ENCODE peak calls at places on chromosomes 5 and 9, in nine cellular contexts. One of them, this sample, is unnamed.

GRCh38 chr9:76218868-76219462 is 175.3 kb downstream of the RFK start:
- DNase-seq in kidney: no peak
- DNase-seq in transverse colon: no peak
- DNase-seq in adrenal gland: no peak
- DNase-seq in CD8-positive, alpha-beta T cell: no peak
- DNase-seq in mesenchymal stem cell: no peak
- DNase-seq in brain microvascular endothelial cell: no peak
- DNase-seq in trophoblast cell: peak
- DNase-seq in GM23338: peak
- DNase-seq in this sample: no peak

GRCh38 chr9:5388026-5388806 is 48.5 kb upstream of the RLN1 start:
- DNase-seq in trophoblast cell: no peak
- DNase-seq in brain microvascular endothelial cell: peak
- DNase-seq in kidney: no peak
- DNase-seq in mesenchymal stem cell: peak
- DNase-seq in CD8-positive, alpha-beta T cell: no peak
- DNase-seq in GM23338: peak
- DNase-seq in transverse colon: no peak
- DNase-seq in adrenal gland: no peak
- DNase-seq in this sample: peak

GRCh38 chr9:33740075-33740474 is 55.3 kb upstream of the PRSS3 start:
- DNase-seq in mesenchymal stem cell: no peak
- DNase-seq in trophoblast cell: no peak
- DNase-seq in transverse colon: no peak
- DNase-seq in CD8-positive, alpha-beta T cell: no peak
- DNase-seq in kidney: no peak
- DNase-seq in GM23338: no peak
- DNase-seq in adrenal gland: no peak
- DNase-seq in brain microvascular endothelial cell: no peak
- DNase-seq in this sample: no peak

GRCh38 chr9:137761032-137761431 is 116.5 kb upstream of the CACNA1B start:
- DNase-seq in transverse colon: no peak
- DNase-seq in trophoblast cell: no peak
- DNase-seq in mesenchymal stem cell: no peak
- DNase-seq in adrenal gland: no peak
- DNase-seq in brain microvascular endothelial cell: no peak
- DNase-seq in kidney: no peak
- DNase-seq in CD8-positive, alpha-beta T cell: no peak
- DNase-seq in GM23338: no peak
- DNase-seq in this sample: no peak

GRCh38 chr5:66821626-66822429 is 225.6 kb downstream of the MAST4 start:
- DNase-seq in CD8-positive, alpha-beta T cell: no peak
- DNase-seq in mesenchymal stem cell: no peak
- DNase-seq in transverse colon: no peak
- DNase-seq in brain microvascular endothelial cell: no peak
- DNase-seq in trophoblast cell: no peak
- DNase-seq in kidney: no peak
- DNase-seq in GM23338: no peak
- DNase-seq in adrenal gland: no peak
- DNase-seq in this sample: no peak

GRCh38 chr5:170216262-170216864 is 16.4 kb upstream of the C5orf58 start:
- DNase-seq in trophoblast cell: peak
- DNase-seq in adrenal gland: no peak
- DNase-seq in kidney: no peak
- DNase-seq in CD8-positive, alpha-beta T cell: no peak
- DNase-seq in GM23338: peak
- DNase-seq in transverse colon: no peak
- DNase-seq in mesenchymal stem cell: peak
- DNase-seq in brain microvascular endothelial cell: peak
- DNase-seq in this sample: peak

GRCh38 chr5:59542841-59543825 is 350.4 kb downstream of the PDE4D start:
- DNase-seq in adrenal gland: no peak
- DNase-seq in mesenchymal stem cell: peak
- DNase-seq in GM23338: no peak
- DNase-seq in CD8-positive, alpha-beta T cell: no peak
- DNase-seq in brain microvascular endothelial cell: peak
- DNase-seq in transverse colon: peak
- DNase-seq in kidney: peak
- DNase-seq in trophoblast cell: no peak
- DNase-seq in this sample: peak

GRCh38 chr5:80755634-80756033 is 100.9 kb upstream of the DHFR start:
- DNase-seq in mesenchymal stem cell: no peak
- DNase-seq in kidney: no peak
- DNase-seq in GM23338: no peak
- DNase-seq in adrenal gland: no peak
- DNase-seq in trophoblast cell: no peak
- DNase-seq in brain microvascular endothelial cell: no peak
- DNase-seq in transverse colon: no peak
- DNase-seq in CD8-positive, alpha-beta T cell: no peak
- DNase-seq in this sample: no peak

GRCh38 chr5:146565764-146566163 is 49.8 kb upstream of the GPR151 start:
- DNase-seq in kidney: no peak
- DNase-seq in adrenal gland: peak
- DNase-seq in brain microvascular endothelial cell: peak
- DNase-seq in trophoblast cell: peak
- DNase-seq in mesenchymal stem cell: peak
- DNase-seq in GM23338: peak
- DNase-seq in transverse colon: peak
- DNase-seq in CD8-positive, alpha-beta T cell: peak
- DNase-seq in this sample: peak

GRCh38 chr5:37836173-37837100 is 3.4 kb downstream of the GDNF start:
- DNase-seq in adrenal gland: no peak
- DNase-seq in trophoblast cell: peak
- DNase-seq in CD8-positive, alpha-beta T cell: no peak
- DNase-seq in kidney: peak
- DNase-seq in GM23338: peak
- DNase-seq in brain microvascular endothelial cell: no peak
- DNase-seq in mesenchymal stem cell: peak
- DNase-seq in transverse colon: no peak
- DNase-seq in this sample: no peak

GRCh38 chr5:37838933-37839341 is 904 bp downstream of the GDNF start:
- DNase-seq in brain microvascular endothelial cell: no peak
- DNase-seq in transverse colon: no peak
- DNase-seq in kidney: no peak
- DNase-seq in CD8-positive, alpha-beta T cell: no peak
- DNase-seq in GM23338: peak
- DNase-seq in mesenchymal stem cell: no peak
- DNase-seq in trophoblast cell: no peak
- DNase-seq in adrenal gland: no peak
- DNase-seq in this sample: no peak

GRCh38 chr5:37838152-37838932 is 1.5 kb downstream of the GDNF start:
- DNase-seq in brain microvascular endothelial cell: no peak
- DNase-seq in mesenchymal stem cell: peak
- DNase-seq in transverse colon: no peak
- DNase-seq in trophoblast cell: peak
- DNase-seq in CD8-positive, alpha-beta T cell: no peak
- DNase-seq in kidney: no peak
- DNase-seq in adrenal gland: no peak
- DNase-seq in GM23338: peak
- DNase-seq in this sample: no peak

GRCh38 chr5:37835400-37835973 is 4.4 kb downstream of the GDNF start:
- DNase-seq in mesenchymal stem cell: no peak
- DNase-seq in transverse colon: no peak
- DNase-seq in brain microvascular endothelial cell: no peak
- DNase-seq in adrenal gland: no peak
- DNase-seq in trophoblast cell: no peak
- DNase-seq in CD8-positive, alpha-beta T cell: no peak
- DNase-seq in kidney: no peak
- DNase-seq in GM23338: no peak
- DNase-seq in this sample: no peak

DNA sequence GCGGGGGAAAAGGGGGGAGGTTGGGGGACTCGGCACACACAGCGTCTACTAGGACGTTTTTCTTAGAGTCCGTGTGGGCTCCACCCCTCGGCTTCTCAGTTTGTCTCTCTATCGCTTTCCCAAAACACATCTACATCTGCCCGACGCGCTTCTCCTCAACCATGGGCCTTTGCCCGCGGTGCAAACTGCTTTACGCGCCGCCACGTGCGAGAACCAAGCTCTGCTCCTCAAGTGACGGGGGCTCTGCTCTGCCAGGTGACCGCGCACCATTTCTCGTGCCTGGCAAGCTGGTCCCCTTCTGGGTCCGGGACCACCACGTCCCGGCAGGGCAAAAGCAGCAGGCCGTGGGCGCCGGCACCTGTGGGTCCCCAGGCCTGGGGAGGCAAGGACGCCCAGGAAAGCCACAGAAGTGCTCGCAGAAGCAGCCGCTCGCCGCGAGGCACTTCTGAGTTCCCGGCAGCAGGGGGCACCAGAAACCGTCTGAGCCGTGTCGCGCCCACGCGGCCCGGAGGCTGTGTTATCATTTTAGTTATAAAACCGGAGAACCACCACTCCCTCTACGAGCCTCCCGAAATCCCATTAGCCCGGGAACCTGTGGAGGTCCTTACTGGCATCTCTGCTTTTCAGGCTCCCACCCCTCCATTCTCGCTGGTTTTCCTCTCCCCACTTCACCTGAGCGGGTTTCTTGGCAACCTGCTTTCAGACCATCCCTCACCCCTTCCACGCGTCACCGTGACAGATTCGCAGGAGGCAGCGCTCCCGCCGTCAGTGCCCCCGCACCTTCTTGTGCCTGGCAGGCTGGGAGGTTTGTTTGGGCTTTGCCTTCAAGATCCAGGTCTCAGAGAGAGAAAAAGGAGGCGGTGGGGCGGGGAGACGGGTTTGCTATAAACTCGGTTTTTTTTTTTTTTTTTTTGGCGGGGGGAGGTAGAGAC is 2.5 kb downstream of the GDNF start:
- DNase-seq in brain microvascular endothelial cell: peak
- DNase-seq in CD8-positive, alpha-beta T cell: no peak
- DNase-seq in adrenal gland: peak
- DNase-seq in kidney: peak
- DNase-seq in transverse colon: peak
- DNase-seq in trophoblast cell: peak
- DNase-seq in mesenchymal stem cell: peak
- DNase-seq in GM23338: peak
- DNase-seq in this sample: no peak
- H3K4me3 ChIP-seq in brain microvascular endothelial cell: peak
- H3K4me3 ChIP-seq in CD8-positive, alpha-beta T cell: no peak
- H3K4me3 ChIP-seq in adrenal gland: no peak
- H3K4me3 ChIP-seq in kidney: peak
- H3K4me3 ChIP-seq in transverse colon: peak
- H3K4me3 ChIP-seq in trophoblast cell: peak
- H3K4me3 ChIP-seq in mesenchymal stem cell: peak
- H3K4me3 ChIP-seq in GM23338: peak
- H3K4me3 ChIP-seq in this sample: peak

GRCh38 chr5:75574791-75575190 is 36.5 kb upstream of the ANKDD1B start:
- DNase-seq in CD8-positive, alpha-beta T cell: no peak
- DNase-seq in kidney: no peak
- DNase-seq in trophoblast cell: no peak
- DNase-seq in mesenchymal stem cell: peak
- DNase-seq in transverse colon: no peak
- DNase-seq in brain microvascular endothelial cell: no peak
- DNase-seq in adrenal gland: no peak
- DNase-seq in GM23338: no peak
- DNase-seq in this sample: no peak
- H3K4me3 ChIP-seq in CD8-positive, alpha-beta T cell: no peak
- H3K4me3 ChIP-seq in kidney: no peak
- H3K4me3 ChIP-seq in trophoblast cell: no peak
- H3K4me3 ChIP-seq in mesenchymal stem cell: no peak
- H3K4me3 ChIP-seq in transverse colon: no peak
- H3K4me3 ChIP-seq in brain microvascular endothelial cell: no peak
- H3K4me3 ChIP-seq in adrenal gland: no peak
- H3K4me3 ChIP-seq in GM23338: no peak
- H3K4me3 ChIP-seq in this sample: no peak

DNA sequence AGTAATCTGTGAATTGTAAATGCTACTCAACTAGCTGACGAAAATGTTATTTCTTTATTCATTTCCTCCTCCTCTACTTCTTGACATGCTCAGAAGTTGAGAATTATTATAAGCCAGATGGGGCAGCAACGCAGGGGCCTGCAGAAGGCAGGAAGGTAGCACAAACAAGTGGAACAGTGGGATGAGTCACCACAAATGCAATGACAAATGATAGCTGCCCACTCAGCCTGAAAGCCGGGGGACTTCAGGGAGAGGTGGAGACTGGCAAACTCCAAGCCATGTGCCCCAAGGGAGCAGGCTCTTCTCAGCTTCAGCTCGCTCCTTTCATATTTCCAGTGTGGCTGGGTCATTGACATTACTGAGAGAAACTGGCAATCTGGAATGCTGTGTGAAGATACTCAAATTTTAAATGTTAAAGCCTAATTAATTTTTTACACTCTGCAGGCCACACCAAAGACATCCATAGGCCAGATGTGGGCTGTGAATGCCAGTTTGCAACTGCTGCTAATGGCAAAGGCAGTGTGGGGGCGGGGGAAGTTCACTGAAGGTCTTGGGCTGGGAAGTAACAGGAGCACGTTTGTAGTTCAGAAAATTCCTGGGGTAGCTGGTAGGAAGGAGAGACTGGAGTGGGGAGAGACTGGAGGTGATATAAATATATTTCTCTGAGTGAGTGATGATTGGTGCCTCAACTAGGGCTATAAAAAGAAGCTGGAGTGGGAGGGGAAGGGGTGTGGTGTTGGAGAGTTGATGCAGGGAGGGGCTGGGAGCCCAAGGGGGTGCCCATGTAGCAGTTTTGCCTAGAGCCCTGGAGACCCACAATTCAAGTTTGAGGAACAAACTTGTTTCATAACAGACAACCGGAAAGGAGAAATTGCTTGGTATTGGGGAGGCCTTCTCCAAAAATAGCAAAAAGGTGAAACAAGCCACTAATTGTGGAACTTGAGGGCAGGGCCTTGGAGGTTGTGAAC is 20.8 kb upstream of the ADRB2 start:
- DNase-seq in kidney: no peak
- DNase-seq in trophoblast cell: no peak
- DNase-seq in brain microvascular endothelial cell: no peak
- DNase-seq in transverse colon: no peak
- DNase-seq in adrenal gland: no peak
- DNase-seq in mesenchymal stem cell: peak
- DNase-seq in CD8-positive, alpha-beta T cell: no peak
- DNase-seq in GM23338: peak
- DNase-seq in this sample: no peak
- H3K4me3 ChIP-seq in kidney: no peak
- H3K4me3 ChIP-seq in trophoblast cell: no peak
- H3K4me3 ChIP-seq in brain microvascular endothelial cell: no peak
- H3K4me3 ChIP-seq in transverse colon: no peak
- H3K4me3 ChIP-seq in adrenal gland: no peak
- H3K4me3 ChIP-seq in mesenchymal stem cell: no peak
- H3K4me3 ChIP-seq in CD8-positive, alpha-beta T cell: no peak
- H3K4me3 ChIP-seq in GM23338: no peak
- H3K4me3 ChIP-seq in this sample: no peak

DNA sequence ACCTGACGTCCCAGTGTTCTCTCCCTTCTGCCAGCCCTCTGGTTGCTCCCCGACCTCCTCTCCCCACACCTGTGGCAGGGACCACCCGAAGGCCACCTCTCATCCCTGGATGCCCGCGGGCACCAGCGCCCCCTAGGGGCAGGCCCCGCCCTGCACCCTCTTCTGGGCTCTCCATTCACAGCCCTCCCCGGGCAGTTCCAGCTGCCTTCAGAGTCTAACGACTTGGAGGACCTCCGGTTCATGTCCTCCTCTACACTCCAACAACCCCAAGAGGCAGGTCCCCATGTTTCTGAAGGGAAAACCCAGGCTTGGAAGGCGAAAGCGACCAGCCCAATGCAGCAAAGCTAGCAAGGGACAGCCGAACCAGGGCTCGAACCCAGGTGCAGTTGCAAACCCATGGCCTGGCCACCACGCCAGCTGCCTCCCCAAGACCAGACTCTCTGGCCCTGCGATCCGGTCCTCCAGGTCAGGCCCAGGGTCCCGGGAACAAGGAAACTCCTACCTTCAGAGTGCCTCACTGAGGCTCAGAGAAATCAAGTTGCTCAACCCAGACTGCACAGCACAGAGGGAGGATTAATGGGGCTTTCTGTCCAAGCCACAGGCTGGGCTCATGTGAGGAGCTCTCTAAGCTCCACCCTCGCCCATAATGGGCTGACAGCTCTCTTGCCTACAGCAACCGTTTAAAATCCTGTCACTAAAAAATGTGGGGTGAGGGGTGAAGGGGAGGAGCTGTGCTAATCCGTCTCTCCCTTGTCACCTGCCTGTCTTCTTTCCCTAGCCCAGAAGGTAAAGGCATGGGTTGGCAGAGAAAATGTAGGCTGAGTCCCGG is 89.0 kb downstream of the LMX1B start:
- DNase-seq in trophoblast cell: no peak
- DNase-seq in transverse colon: no peak
- DNase-seq in mesenchymal stem cell: peak
- DNase-seq in kidney: peak
- DNase-seq in brain microvascular endothelial cell: no peak
- DNase-seq in GM23338: peak
- DNase-seq in adrenal gland: no peak
- DNase-seq in CD8-positive, alpha-beta T cell: no peak
- DNase-seq in this sample: no peak
- H3K4me3 ChIP-seq in trophoblast cell: no peak
- H3K4me3 ChIP-seq in transverse colon: no peak
- H3K4me3 ChIP-seq in mesenchymal stem cell: no peak
- H3K4me3 ChIP-seq in kidney: no peak
- H3K4me3 ChIP-seq in brain microvascular endothelial cell: no peak
- H3K4me3 ChIP-seq in GM23338: no peak
- H3K4me3 ChIP-seq in adrenal gland: no peak
- H3K4me3 ChIP-seq in CD8-positive, alpha-beta T cell: no peak
- H3K4me3 ChIP-seq in this sample: no peak